ENCODE peak calls at places on chromosomes 11 and 22, in ten cellular contexts. Q is A549; H is C1 segment of cervical spinal cord; U is HuH-7; A is endothelial cell; O is stimulated activated CD4-positive, alpha-beta T cell treated with anti-CD3 and anti-CD28 coated beads, TNF-alpha, amount 100 ng/mL, for 48 hours; S is fibroblast of the conjunctiva; D is fibroblast of mammary gland; T is B cell; M is germinal center. P is an unnamed sample.
A peak's percentile ranks its signal among the peaks of the same experiment; 100 is the strongest.

GRCh38 chr22:49269928-49270327 is 557.7 kb downstream of the BRD1 start:
- DNase-seq in Q (no peak), H (no peak), U (no peak), A (no peak), O (no peak), S (no peak), D (no peak), T (no peak), M (no peak), P (no peak)

GRCh38 chr22:37971475-37972434 is 12.6 kb downstream of the SOX10 start:
- DNase-seq in Q (no peak), H (no peak), U (no peak), A (no peak), O (no peak), S (no peak), D (no peak), T (peak; percentile 18), M (no peak), P (no peak)

GRCh38 chr22:46596819-46597218 is 23.4 kb upstream of the GRAMD4 start:
- DNase-seq in Q (no peak), H (no peak), U (no peak), A (no peak), O (no peak), S (no peak), D (no peak), T (no peak), M (no peak), P (no peak)

GRCh38 chr11:37442576-37442975 is 844.5 kb upstream of the RAG2 start:
- DNase-seq in Q (no peak), H (no peak), U (no peak), A (no peak), O (no peak), S (no peak), D (no peak), T (no peak), M (no peak), P (no peak)

GRCh38 chr11:120173771-120174170 is 35.9 kb upstream of the TRIM29 start:
- DNase-seq in Q (no peak), H (no peak), U (no peak), A (no peak), O (no peak), S (no peak), D (no peak), T (no peak), M (no peak), P (no peak)

GRCh38 chr22:50192056-50192824 is 6.5 kb downstream of the TRABD start:
- DNase-seq in Q (no peak), H (no peak), U (no peak), A (no peak), O (no peak), S (no peak), D (peak; percentile 33), T (peak; percentile 70), M (peak; percentile 63), P (no peak)

GRCh38 chr11:94588366-94588952 is 21.3 kb downstream of the PIWIL4 start:
- DNase-seq in Q (no peak), H (no peak), U (no peak), A (no peak), O (no peak), S (no peak), D (no peak), T (no peak), M (no peak), P (no peak)

GRCh38 chr11:119319702-119320592 is 3.0 kb upstream of the MCAM start:
- DNase-seq in Q (no peak), H (no peak), U (no peak), A (peak; percentile 58), O (no peak), S (no peak), D (no peak), T (peak; percentile 46), M (no peak), P (peak; percentile 73)

GRCh38 chr22:20584872-20585639 is 77.6 kb downstream of the MED15 start:
- DNase-seq in Q (no peak), H (no peak), U (no peak), A (no peak), O (no peak), S (no peak), D (no peak), T (no peak), M (no peak), P (no peak)

GRCh38 chr11:36281850-36282249 is 7.4 kb downstream of the COMMD9 start:
- DNase-seq in Q (no peak), H (no peak), U (no peak), A (no peak), O (no peak), S (no peak), D (no peak), T (no peak), M (no peak), P (no peak)

GRCh38 chr22:48431014-48431413 is 1396.7 kb downstream of the BRD1 start:
- DNase-seq in Q (no peak), H (no peak), U (no peak), A (no peak), O (no peak), S (no peak), D (no peak), T (no peak), M (no peak), P (no peak)

GRCh38 chr11:71917646-71918045 is 10.7 kb downstream of the XNDC1N start:
- DNase-seq in Q (no peak), H (no peak), U (no peak), A (no peak), O (no peak), S (no peak), D (no peak), T (no peak), M (no peak), P (no peak)

GRCh38 chr11:110715541-110715940 is 3.3 kb upstream of the ARHGAP20 start:
- DNase-seq in Q (no peak), H (no peak), U (no peak), A (no peak), O (no peak), S (no peak), D (peak; percentile 58), T (no peak), M (no peak), P (no peak)

GRCh38 chr22:35349704-35350538 is 31.0 kb upstream of the HMOX1 start:
- DNase-seq in Q (no peak), H (no peak), U (no peak), A (no peak), O (no peak), S (peak; percentile 51), D (no peak), T (no peak), M (peak; percentile 63), P (no peak)

GRCh38 chr11:120168108-120168959 is 30.4 kb upstream of the TRIM29 start:
- DNase-seq in Q (no peak), H (no peak), U (no peak), A (no peak), O (no peak), S (no peak), D (peak; percentile 36), T (peak; percentile 15), M (no peak), P (no peak)

GRCh38 chr11:1943977-1944376 is 3.2 kb upstream of the MRPL23 start:
- DNase-seq in Q (no peak), H (no peak), U (no peak), A (no peak), O (no peak), S (peak; percentile 20), D (peak; percentile 33), T (no peak), M (no peak), P (peak; percentile 1)

GRCh38 chr22:23064381-23065068 is 5.8 kb upstream of the GNAZ start:
- DNase-seq in Q (no peak), H (no peak), U (no peak), A (no peak), O (no peak), S (no peak), D (no peak), T (no peak), M (no peak), P (no peak)

GRCh38 chr11:75468534-75469340 is 35.7 kb upstream of the KLHL35 start:
- DNase-seq in Q (no peak), H (no peak), U (no peak), A (no peak), O (no peak), S (peak; percentile 29), D (peak; percentile 90), T (no peak), M (no peak), P (peak; percentile 30)

GRCh38 chr11:73748300-73748699 is 12.6 kb downstream of the RAB6A start:
- DNase-seq in Q (no peak), H (no peak), U (no peak), A (no peak), O (no peak), S (no peak), D (no peak), T (no peak), M (no peak), P (no peak)

GRCh38 chr11:100823360-100823759 is 136.3 kb downstream of the ARHGAP42 start:
- DNase-seq in Q (no peak), H (no peak), U (no peak), A (no peak), O (no peak), S (peak; percentile 82), D (peak; percentile 90), T (no peak), M (no peak), P (no peak)

GRCh38 chr11:2774173-2775082 is 74.6 kb upstream of the KCNQ1OT1 start:
- DNase-seq in Q (no peak), H (no peak), U (no peak), A (peak; percentile 2), O (no peak), S (no peak), D (no peak), T (peak; percentile 10), M (no peak), P (no peak)

GRCh38 chr22:37623075-37624016 is 14.7 kb downstream of the GGA1 start:
- DNase-seq in Q (peak; percentile 32), H (peak; percentile 26), U (peak; percentile 83), A (peak; percentile 78), O (peak; percentile 50), S (no peak), D (peak; percentile 49), T (peak; percentile 89), M (peak; percentile 80), P (peak; percentile 77)

GRCh38 chr11:119722281-119722794 is 6.7 kb downstream of the NECTIN1 start:
- DNase-seq in Q (no peak), H (no peak), U (no peak), A (no peak), O (no peak), S (no peak), D (no peak), T (no peak), M (no peak), P (no peak)

GRCh38 chr11:64969209-64969608 is 2.7 kb downstream of the MAJIN start:
- DNase-seq in Q (peak; percentile 21), H (no peak), U (no peak), A (no peak), O (no peak), S (no peak), D (peak; percentile 36), T (no peak), M (no peak), P (no peak)

GRCh38 chr22:23856721-23857605 is 712 bp upstream of the SLC2A11 start:
- DNase-seq in Q (no peak), H (peak; percentile 36), U (peak; percentile 85), A (peak; percentile 41), O (no peak), S (no peak), D (peak; percentile 29), T (peak; percentile 58), M (no peak), P (peak; percentile 53)

GRCh38 chr22:27748355-27749168 is 53.0 kb downstream of the MN1 start:
- DNase-seq in Q (no peak), H (no peak), U (no peak), A (no peak), O (no peak), S (peak; percentile 72), D (peak; percentile 62), T (no peak), M (no peak), P (no peak)

GRCh38 chr22:49373289-49373666 is 454.4 kb downstream of the BRD1 start:
- DNase-seq in Q (no peak), H (no peak), U (no peak), A (peak; percentile 2), O (no peak), S (no peak), D (no peak), T (no peak), M (no peak), P (no peak)

GRCh38 chr11:79174045-79175008 is 266.5 kb downstream of the TENM4 start:
- DNase-seq in Q (no peak), H (no peak), U (no peak), A (no peak), O (no peak), S (no peak), D (peak; percentile 80), T (no peak), M (no peak), P (no peak)